ENCODE peak calls at places on chromosomes 13 and 19, in seven cellular contexts. X is neuronal stem cell, M is colonic mucosa, Q is astrocyte, E is GM12878, L is fibroblast of lung, N is neural progenitor cell. P is an unnamed sample. For H3K4me1, the result is how much of the 10 kb centered on the place peaks cover.

GRCh38 chr13:97367427-97367826 is 66.5 kb upstream of the RAP2A start:
- DNase-seq in X (peak), M (no peak), Q (peak), E (no peak), L (peak), N (peak), P (no peak)

GRCh38 chr13:65497265-65497664 is 1732.9 kb downstream of the PCDH9 start:
- DNase-seq in X (no peak), M (no peak), Q (peak), E (no peak), L (peak), N (no peak), P (no peak)

GRCh38 chr13:74026753-74027152 is 107.5 kb downstream of the KLF12 start:
- DNase-seq in X (no peak), M (peak), Q (peak), E (peak), L (peak), N (no peak), P (peak)

GRCh38 chr19:11100064-11100463 is 10.8 kb downstream of the LDLR start:
- DNase-seq in X (no peak), M (no peak), Q (no peak), E (no peak), L (no peak), N (no peak), P (no peak)

GRCh38 chr13:107553838-107554237 is 661.5 kb downstream of the LIG4 start:
- DNase-seq in X (no peak), M (no peak), Q (no peak), E (no peak), L (peak), N (peak), P (no peak)

GRCh38 chr19:21698215-21698614 is 69.2 kb downstream of the ZNF100 start:
- DNase-seq in X (peak), M (peak), Q (peak), E (no peak), L (peak), N (peak), P (peak)

GRCh38 chr19:53192771-53193533 is at the start of gene ZNF665:
- DNase-seq in X (peak), M (peak), Q (peak), E (no peak), L (peak), N (peak), P (peak)

GRCh38 chr19:14632286-14632685 is 42.4 kb downstream of the ADGRE3 start:
- DNase-seq in X (no peak), M (peak), Q (no peak), E (peak), L (no peak), N (no peak), P (peak)

GRCh38 chr13:99307648-99308339 is 595 bp upstream of the GPR183 start:
- DNase-seq in X (no peak), M (no peak), Q (peak), E (no peak), L (peak), N (no peak), P (peak)

GRCh38 chr13:57640582-57640981 is 9.0 kb downstream of the PCDH17 start:
- DNase-seq in X (no peak), M (no peak), Q (peak), E (no peak), L (peak), N (no peak), P (no peak)

GRCh38 chr19:7751157-7751783 is 3.9 kb upstream of the CD209 start:
- DNase-seq in X (no peak), M (no peak), Q (no peak), E (peak), L (no peak), N (no peak), P (peak)

GRCh38 chr13:26529441-26529840 is 28.0 kb upstream of the WASF3 start:
- DNase-seq in X (peak), M (peak), Q (peak), E (no peak), L (peak), N (peak), P (peak)

GRCh38 chr13:95418946-95419345 is 117.7 kb upstream of the ABCC4 start:
- DNase-seq in X (no peak), M (no peak), Q (no peak), E (no peak), L (no peak), N (no peak), P (no peak)

DNA sequence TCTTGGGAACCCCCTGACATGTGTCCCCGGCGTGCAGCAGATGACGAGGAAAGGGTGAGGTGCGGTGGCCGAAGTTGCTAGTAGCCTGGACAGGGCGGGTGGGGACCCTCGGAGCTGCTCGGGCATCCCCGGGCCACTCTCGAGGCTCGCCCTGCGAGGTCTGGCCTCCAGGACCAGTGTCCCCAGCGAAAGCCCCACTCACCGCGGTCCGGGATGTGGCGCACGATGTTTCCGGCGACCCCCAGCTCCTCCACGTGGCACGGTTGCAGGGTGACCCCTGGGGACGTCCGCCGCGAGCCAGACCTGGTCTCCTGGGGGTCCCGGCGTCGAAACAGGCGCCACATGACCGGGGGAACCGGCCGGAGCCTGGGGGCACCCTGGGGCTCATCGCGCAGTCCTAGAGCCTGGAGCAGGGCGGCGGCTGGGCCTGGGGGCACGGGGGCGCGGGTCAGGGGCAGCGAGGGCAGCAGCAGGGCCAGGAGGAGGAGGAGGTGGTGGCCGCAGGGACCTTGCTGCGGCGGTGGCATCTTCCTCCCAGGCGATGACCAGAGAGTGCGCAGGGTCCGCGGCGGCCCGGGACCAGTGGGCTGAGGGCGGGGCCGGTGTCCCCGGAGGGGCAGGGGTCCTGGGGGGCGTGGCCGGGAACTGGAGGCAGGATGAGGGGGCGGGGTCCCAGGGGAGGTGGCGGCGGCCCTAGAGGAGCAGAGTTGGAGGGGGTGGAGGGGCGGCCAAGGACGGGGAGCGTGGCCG is 26.0 kb downstream of the CERS1 start:
- DNase-seq in X (no peak), M (no peak), Q (no peak), E (no peak), L (no peak), N (no peak), P (no peak)
- H3K4me1 ChIP-seq in X (under half), M (under half), Q (under half), E (under half), L (under half), N (under half), P (under half)

GRCh38 chr13:20090349-20090748 is 70.5 kb downstream of the GJA3 start:
- DNase-seq in X (no peak), M (no peak), Q (no peak), E (no peak), L (no peak), N (no peak), P (no peak)
- H3K9ac ChIP-seq in X (no peak), M (no peak), Q (no peak), E (no peak), L (no peak), N (no peak), P (no peak)

DNA sequence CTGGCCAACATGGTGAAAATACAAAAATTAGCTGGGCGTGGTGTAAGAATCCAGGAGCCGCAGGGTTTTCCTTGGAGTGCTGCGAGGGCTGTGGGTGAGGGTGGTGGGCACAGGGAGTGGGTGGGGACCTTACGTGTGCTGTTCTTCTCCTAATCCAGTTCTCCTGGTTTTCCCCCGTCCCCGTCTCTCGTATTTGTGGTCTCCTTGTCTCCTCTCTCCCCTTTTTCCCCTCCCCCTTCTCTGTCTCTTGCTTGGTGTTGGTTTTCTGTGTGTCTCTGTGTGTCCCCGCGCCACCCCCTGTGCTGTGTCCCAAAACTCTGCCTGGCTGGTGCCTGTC is 1.7 kb downstream of the SELENOW start:
- DNase-seq in X (no peak), M (no peak), Q (no peak), E (no peak), L (no peak), N (no peak), P (no peak)
- H3K4me1 ChIP-seq in X (under half), M (under half), Q (under half), E (under half), L (under half), N (under half), P (under half)

DNA sequence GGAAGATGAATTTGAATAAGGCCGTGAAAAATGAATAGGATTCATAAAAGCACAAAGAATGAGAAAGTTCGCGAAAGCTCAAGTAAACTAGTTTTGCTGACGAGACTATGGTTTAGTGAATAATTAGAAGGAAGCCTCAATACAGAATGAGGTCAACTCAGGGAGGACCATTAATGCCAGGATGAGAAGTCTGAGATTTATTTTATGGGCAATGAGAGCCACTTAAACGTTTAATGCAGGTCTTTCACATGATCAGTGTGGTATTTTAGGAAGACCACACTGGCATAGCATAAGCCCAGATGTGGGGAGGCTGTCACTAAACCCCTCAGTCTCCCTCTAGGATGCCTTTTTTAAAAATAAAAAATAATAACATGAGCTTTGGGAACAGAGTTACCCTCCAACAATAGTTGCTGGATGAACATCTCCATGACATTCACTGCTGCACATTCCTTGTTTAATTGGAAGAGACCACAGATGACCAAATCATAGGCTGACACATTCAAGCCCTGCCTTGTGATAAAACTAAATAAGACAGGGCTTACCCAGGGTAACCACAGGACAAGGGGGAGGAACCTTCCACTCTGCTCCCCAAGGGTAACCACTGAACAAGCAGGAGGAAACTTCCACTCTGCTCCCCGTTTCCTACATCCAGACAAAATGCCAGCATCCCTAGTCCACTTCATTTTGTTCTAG is 43.6 kb upstream of the LSM14A start:
- DNase-seq in X (no peak), M (no peak), Q (no peak), E (no peak), L (peak), N (no peak), P (no peak)
- H3K9ac ChIP-seq in X (no peak), M (no peak), Q (no peak), E (no peak), L (no peak), N (no peak), P (no peak)

DNA sequence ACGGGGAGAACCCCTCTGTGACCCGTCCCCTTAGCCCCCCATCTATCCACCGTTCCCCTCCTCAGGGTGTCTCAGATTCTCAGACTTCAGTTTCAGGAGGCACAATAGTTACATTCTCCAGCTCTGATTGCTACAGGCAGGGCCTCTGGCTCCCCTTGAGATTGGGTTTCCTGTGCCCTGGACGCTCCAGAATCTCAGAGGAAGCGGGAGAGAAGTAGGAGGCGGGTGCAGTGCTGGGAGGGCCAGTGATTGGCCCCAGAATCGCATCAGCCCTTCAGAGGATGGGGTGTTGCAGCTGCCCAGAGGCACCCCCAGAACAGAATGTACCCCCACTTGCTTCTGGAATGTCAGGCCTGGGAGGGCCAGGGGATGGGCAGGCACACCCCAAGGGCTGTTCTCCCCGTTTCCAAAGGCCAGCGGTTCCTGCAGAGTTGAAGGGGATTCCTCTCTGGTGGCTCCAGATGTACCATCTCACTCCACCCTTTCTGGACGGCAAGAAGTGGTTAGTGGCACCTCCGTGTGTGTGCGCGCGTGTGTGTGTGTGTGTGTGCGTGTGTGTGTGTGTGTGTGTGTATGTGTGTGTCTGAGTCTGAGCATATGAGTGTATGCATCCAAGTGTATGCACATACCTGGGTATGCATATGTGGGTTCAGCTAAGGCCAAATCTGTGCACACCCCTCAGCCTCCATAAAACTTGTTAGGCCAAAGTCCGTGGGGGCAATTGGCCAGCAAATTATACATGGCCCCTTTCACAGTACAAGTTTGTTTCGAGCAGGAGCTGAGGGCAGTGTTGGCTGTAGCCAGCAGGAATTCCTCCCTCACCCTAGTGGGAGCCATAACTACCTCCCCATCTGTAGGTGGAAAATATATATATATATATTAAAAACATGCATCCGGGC is 35.5 kb downstream of the LYL1 start:
- DNase-seq in X (no peak), M (peak), Q (no peak), E (no peak), L (no peak), N (no peak), P (no peak)
- H3K4me1 ChIP-seq in X (under half), M (under half), Q (under half), E (under half), L (under half), N (under half), P (under half)

GRCh38 chr13:23724196-23724970 is 154.2 kb downstream of the TNFRSF19 start:
- DNase-seq in X (no peak), M (no peak), Q (no peak), E (no peak), L (peak), N (no peak), P (peak)

GRCh38 chr13:23718916-23719470 is 148.8 kb downstream of the TNFRSF19 start:
- DNase-seq in X (no peak), M (no peak), Q (no peak), E (no peak), L (no peak), N (no peak), P (no peak)

GRCh38 chr13:23723463-23723862 is 153.3 kb downstream of the TNFRSF19 start:
- DNase-seq in X (no peak), M (no peak), Q (peak), E (no peak), L (peak), N (no peak), P (no peak)

GRCh38 chr13:23725922-23726321 is 155.7 kb downstream of the TNFRSF19 start:
- DNase-seq in X (no peak), M (no peak), Q (no peak), E (no peak), L (no peak), N (no peak), P (no peak)

GRCh38 chr13:23722726-23723453 is 152.7 kb downstream of the TNFRSF19 start:
- DNase-seq in X (no peak), M (no peak), Q (no peak), E (no peak), L (no peak), N (no peak), P (no peak)
- H3K9ac ChIP-seq in X (no peak), M (no peak), Q (peak), E (no peak), L (no peak), N (no peak), P (no peak)

GRCh38 chr19:17555480-17555928 is at the start of gene COLGALT1:
- DNase-seq in X (peak), M (peak), Q (peak), E (peak), L (peak), N (peak), P (peak)

GRCh38 chr19:17555929-17556813 is 722 bp downstream of the COLGALT1 start:
- DNase-seq in X (peak), M (peak), Q (peak), E (no peak), L (peak), N (peak), P (peak)

GRCh38 chr19:17556995-17557394 is 1.5 kb downstream of the COLGALT1 start:
- DNase-seq in X (no peak), M (no peak), Q (no peak), E (no peak), L (no peak), N (no peak), P (no peak)

GRCh38 chr19:17554968-17555479 is 425 bp upstream of the COLGALT1 start:
- DNase-seq in X (no peak), M (no peak), Q (no peak), E (no peak), L (no peak), N (no peak), P (no peak)

DNA sequence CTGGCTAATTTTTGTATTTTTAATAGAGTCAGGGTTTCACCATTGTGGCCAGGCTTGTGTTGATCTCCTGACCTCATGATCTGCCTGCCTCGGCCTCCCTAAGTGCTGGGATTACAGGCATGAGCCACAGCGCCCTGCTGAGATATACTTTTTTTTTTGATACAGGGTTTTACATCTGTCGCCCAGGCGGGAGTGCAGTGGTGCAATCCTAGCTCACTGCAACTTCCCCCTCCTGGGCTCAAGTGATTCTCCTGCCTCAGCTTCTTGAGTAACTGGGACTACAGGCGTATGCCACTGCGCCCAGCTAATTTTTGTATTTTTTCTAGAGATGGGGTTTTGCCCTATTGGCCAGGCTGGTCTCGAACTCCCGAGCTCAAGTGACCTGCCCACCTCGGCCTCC is 2.0 kb downstream of the COLGALT1 start:
- DNase-seq in X (no peak), M (no peak), Q (no peak), E (no peak), L (no peak), N (no peak), P (no peak)
- H3K4me1 ChIP-seq in X (under half), M (under half), Q (under half), E (under half), L (under half), N (under half), P (under half)

P was measured in mammary epithelial cell.